ENCODE peak calls at places on chromosomes 12 and 14, in eight cellular contexts. J, D, O, K, Z, Q, A and F are unnamed samples.

GRCh38 chr12:6292606-6293005 is 17.9 kb upstream of the PLEKHG6 start:
- DNase-seq in J (no peak), D (peak; percentile 72), O (no peak), K (no peak), Z (no peak), Q (peak; percentile 57), A (peak; percentile 28), F (no peak)

GRCh38 chr14:33291529-33292104 is 352.9 kb downstream of the NPAS3 start:
- DNase-seq in J (no peak), D (no peak), O (no peak), K (no peak), Z (no peak), Q (no peak), A (no peak), F (no peak)

GRCh38 chr12:12358528-12358927 is 1.6 kb downstream of the BORCS5 start:
- DNase-seq in J (no peak), D (no peak), O (no peak), K (no peak), Z (no peak), Q (no peak), A (no peak), F (no peak)

GRCh38 chr12:91506461-91506860 is 323.8 kb upstream of the DCN start:
- DNase-seq in J (no peak), D (no peak), O (no peak), K (no peak), Z (no peak), Q (no peak), A (no peak), F (no peak)

GRCh38 chr14:66038214-66038977 is 447.8 kb upstream of the CCDC196 start:
- DNase-seq in J (no peak), D (peak; percentile 2), O (no peak), K (no peak), Z (no peak), Q (no peak), A (no peak), F (no peak)

GRCh38 chr14:66070542-66071319 is 415.4 kb upstream of the CCDC196 start:
- DNase-seq in J (peak; percentile 53), D (no peak), O (peak; percentile 72), K (peak; percentile 22), Z (no peak), Q (no peak), A (no peak), F (peak; percentile 38)

GRCh38 chr14:48086516-48086915 is 411.1 kb upstream of the MDGA2 start:
- DNase-seq in J (no peak), D (no peak), O (no peak), K (no peak), Z (no peak), Q (no peak), A (no peak), F (no peak)

GRCh38 chr12:6188954-6189353 is 11.2 kb upstream of the CD9 start:
- DNase-seq in J (no peak), D (no peak), O (no peak), K (no peak), Z (no peak), Q (no peak), A (no peak), F (no peak)

GRCh38 chr14:85482549-85482948 is 47.4 kb upstream of the FLRT2 start:
- DNase-seq in J (no peak), D (no peak), O (no peak), K (no peak), Z (no peak), Q (no peak), A (no peak), F (no peak)

GRCh38 chr12:53713516-53713915 is 13.7 kb downstream of the CALCOCO1 start:
- DNase-seq in J (no peak), D (no peak), O (no peak), K (no peak), Z (no peak), Q (no peak), A (no peak), F (no peak)

GRCh38 chr12:38123566-38124246 is 192.9 kb upstream of the ALG10B start:
- DNase-seq in J (no peak), D (no peak), O (no peak), K (no peak), Z (no peak), Q (no peak), A (no peak), F (no peak)